ENCODE peak calls at places on chromosome 13, in seven cellular contexts. One of them, this sample, is unnamed.

GRCh38 chr13:111516712-111517640 is 196.5 kb downstream of the TEX29 start:
- DNase-seq in NCI-H2081: peak
- DNase-seq in stimulated activated CD8-positive, alpha-beta memory T cell treated with anti-CD3 and anti-CD28 coated beads, Interleukin-12 subunit alpha, Interleukin-12 subunit beta, amount 100 ng/mL, for 1 hour: no peak
- DNase-seq in T-cell: no peak
- DNase-seq in A172: no peak
- DNase-seq in progenitor cell of endocrine pancreas: no peak
- DNase-seq in glutamatergic neuron: no peak
- DNase-seq in this sample: no peak

GRCh38 chr13:50318887-50319286 is 303.6 kb downstream of the KCNRG start:
- DNase-seq in T-cell: no peak
- DNase-seq in progenitor cell of endocrine pancreas: no peak
- DNase-seq in glutamatergic neuron: no peak
- DNase-seq in NCI-H2081: no peak
- DNase-seq in stimulated activated CD8-positive, alpha-beta memory T cell treated with anti-CD3 and anti-CD28 coated beads, Interleukin-12 subunit alpha, Interleukin-12 subunit beta, amount 100 ng/mL, for 1 hour: no peak
- DNase-seq in A172: no peak
- DNase-seq in this sample: no peak

GRCh38 chr13:29583073-29583785 is 12.3 kb downstream of the SLC7A1 start:
- DNase-seq in glutamatergic neuron: no peak
- DNase-seq in T-cell: no peak
- DNase-seq in NCI-H2081: no peak
- DNase-seq in A172: peak
- DNase-seq in stimulated activated CD8-positive, alpha-beta memory T cell treated with anti-CD3 and anti-CD28 coated beads, Interleukin-12 subunit alpha, Interleukin-12 subunit beta, amount 100 ng/mL, for 1 hour: no peak
- DNase-seq in progenitor cell of endocrine pancreas: no peak
- DNase-seq in this sample: no peak

GRCh38 chr13:23428183-23428528 is 5.3 kb downstream of the SACS start:
- DNase-seq in T-cell: no peak
- DNase-seq in glutamatergic neuron: no peak
- DNase-seq in progenitor cell of endocrine pancreas: no peak
- DNase-seq in NCI-H2081: no peak
- DNase-seq in A172: peak
- DNase-seq in stimulated activated CD8-positive, alpha-beta memory T cell treated with anti-CD3 and anti-CD28 coated beads, Interleukin-12 subunit alpha, Interleukin-12 subunit beta, amount 100 ng/mL, for 1 hour: no peak
- DNase-seq in this sample: no peak

GRCh38 chr13:27228131-27228530 is 23.2 kb upstream of the RPL21 start:
- DNase-seq in stimulated activated CD8-positive, alpha-beta memory T cell treated with anti-CD3 and anti-CD28 coated beads, Interleukin-12 subunit alpha, Interleukin-12 subunit beta, amount 100 ng/mL, for 1 hour: no peak
- DNase-seq in glutamatergic neuron: no peak
- DNase-seq in A172: no peak
- DNase-seq in progenitor cell of endocrine pancreas: no peak
- DNase-seq in NCI-H2081: no peak
- DNase-seq in T-cell: no peak
- DNase-seq in this sample: no peak

GRCh38 chr13:94992277-94992989 is 280.1 kb upstream of the SOX21 start:
- DNase-seq in NCI-H2081: no peak
- DNase-seq in glutamatergic neuron: no peak
- DNase-seq in progenitor cell of endocrine pancreas: no peak
- DNase-seq in A172: no peak
- DNase-seq in stimulated activated CD8-positive, alpha-beta memory T cell treated with anti-CD3 and anti-CD28 coated beads, Interleukin-12 subunit alpha, Interleukin-12 subunit beta, amount 100 ng/mL, for 1 hour: no peak
- DNase-seq in T-cell: no peak
- DNase-seq in this sample: no peak

GRCh38 chr13:110261166-110262081 is 45.5 kb downstream of the COL4A1 start:
- DNase-seq in glutamatergic neuron: no peak
- DNase-seq in A172: peak
- DNase-seq in T-cell: no peak
- DNase-seq in stimulated activated CD8-positive, alpha-beta memory T cell treated with anti-CD3 and anti-CD28 coated beads, Interleukin-12 subunit alpha, Interleukin-12 subunit beta, amount 100 ng/mL, for 1 hour: no peak
- DNase-seq in NCI-H2081: no peak
- DNase-seq in progenitor cell of endocrine pancreas: no peak
- DNase-seq in this sample: no peak

GRCh38 chr13:51726446-51727185 is 77.3 kb downstream of the DHRS12 start:
- DNase-seq in progenitor cell of endocrine pancreas: no peak
- DNase-seq in stimulated activated CD8-positive, alpha-beta memory T cell treated with anti-CD3 and anti-CD28 coated beads, Interleukin-12 subunit alpha, Interleukin-12 subunit beta, amount 100 ng/mL, for 1 hour: no peak
- DNase-seq in NCI-H2081: no peak
- DNase-seq in T-cell: no peak
- DNase-seq in A172: no peak
- DNase-seq in glutamatergic neuron: no peak
- DNase-seq in this sample: no peak

GRCh38 chr13:21395953-21396352 is 63.1 kb downstream of the ZDHHC20 start:
- DNase-seq in glutamatergic neuron: no peak
- DNase-seq in NCI-H2081: no peak
- DNase-seq in A172: no peak
- DNase-seq in stimulated activated CD8-positive, alpha-beta memory T cell treated with anti-CD3 and anti-CD28 coated beads, Interleukin-12 subunit alpha, Interleukin-12 subunit beta, amount 100 ng/mL, for 1 hour: no peak
- DNase-seq in T-cell: peak
- DNase-seq in progenitor cell of endocrine pancreas: no peak
- DNase-seq in this sample: peak

GRCh38 chr13:51453959-51454703 is 1.3 kb upstream of the INTS6 start:
- DNase-seq in progenitor cell of endocrine pancreas: no peak
- DNase-seq in NCI-H2081: peak
- DNase-seq in A172: peak
- DNase-seq in T-cell: no peak
- DNase-seq in glutamatergic neuron: peak
- DNase-seq in stimulated activated CD8-positive, alpha-beta memory T cell treated with anti-CD3 and anti-CD28 coated beads, Interleukin-12 subunit alpha, Interleukin-12 subunit beta, amount 100 ng/mL, for 1 hour: peak
- DNase-seq in this sample: peak

GRCh38 chr13:44231786-44232516 is 141.7 kb upstream of the SERP2 start:
- DNase-seq in stimulated activated CD8-positive, alpha-beta memory T cell treated with anti-CD3 and anti-CD28 coated beads, Interleukin-12 subunit alpha, Interleukin-12 subunit beta, amount 100 ng/mL, for 1 hour: no peak
- DNase-seq in NCI-H2081: no peak
- DNase-seq in progenitor cell of endocrine pancreas: no peak
- DNase-seq in T-cell: no peak
- DNase-seq in glutamatergic neuron: no peak
- DNase-seq in A172: peak
- DNase-seq in this sample: no peak

GRCh38 chr13:48050550-48050949 is 13.0 kb downstream of the NUDT15 start:
- DNase-seq in T-cell: no peak
- DNase-seq in A172: no peak
- DNase-seq in stimulated activated CD8-positive, alpha-beta memory T cell treated with anti-CD3 and anti-CD28 coated beads, Interleukin-12 subunit alpha, Interleukin-12 subunit beta, amount 100 ng/mL, for 1 hour: no peak
- DNase-seq in progenitor cell of endocrine pancreas: no peak
- DNase-seq in NCI-H2081: no peak
- DNase-seq in glutamatergic neuron: no peak
- DNase-seq in this sample: no peak

GRCh38 chr13:111044087-111044830 is 70.9 kb upstream of the ARHGEF7 start:
- DNase-seq in progenitor cell of endocrine pancreas: no peak
- DNase-seq in T-cell: no peak
- DNase-seq in stimulated activated CD8-positive, alpha-beta memory T cell treated with anti-CD3 and anti-CD28 coated beads, Interleukin-12 subunit alpha, Interleukin-12 subunit beta, amount 100 ng/mL, for 1 hour: no peak
- DNase-seq in glutamatergic neuron: no peak
- DNase-seq in NCI-H2081: no peak
- DNase-seq in A172: no peak
- DNase-seq in this sample: no peak

GRCh38 chr13:45178349-45179142 is 22.3 kb downstream of the KCTD4 start:
- DNase-seq in NCI-H2081: no peak
- DNase-seq in T-cell: no peak
- DNase-seq in progenitor cell of endocrine pancreas: no peak
- DNase-seq in stimulated activated CD8-positive, alpha-beta memory T cell treated with anti-CD3 and anti-CD28 coated beads, Interleukin-12 subunit alpha, Interleukin-12 subunit beta, amount 100 ng/mL, for 1 hour: no peak
- DNase-seq in glutamatergic neuron: no peak
- DNase-seq in A172: peak
- DNase-seq in this sample: no peak

GRCh38 chr13:60258349-60258748 is 94.6 kb upstream of the DIAPH3 start:
- DNase-seq in A172: no peak
- DNase-seq in NCI-H2081: no peak
- DNase-seq in progenitor cell of endocrine pancreas: no peak
- DNase-seq in stimulated activated CD8-positive, alpha-beta memory T cell treated with anti-CD3 and anti-CD28 coated beads, Interleukin-12 subunit alpha, Interleukin-12 subunit beta, amount 100 ng/mL, for 1 hour: no peak
- DNase-seq in T-cell: no peak
- DNase-seq in glutamatergic neuron: no peak
- DNase-seq in this sample: no peak

GRCh38 chr13:30998548-30999140 is 66.2 kb downstream of the TEX26 start:
- DNase-seq in progenitor cell of endocrine pancreas: no peak
- DNase-seq in NCI-H2081: peak
- DNase-seq in glutamatergic neuron: no peak
- DNase-seq in T-cell: no peak
- DNase-seq in A172: no peak
- DNase-seq in stimulated activated CD8-positive, alpha-beta memory T cell treated with anti-CD3 and anti-CD28 coated beads, Interleukin-12 subunit alpha, Interleukin-12 subunit beta, amount 100 ng/mL, for 1 hour: no peak
- DNase-seq in this sample: no peak

GRCh38 chr13:79435549-79435948 is 29.5 kb upstream of the RBM26 start:
- DNase-seq in NCI-H2081: no peak
- DNase-seq in T-cell: no peak
- DNase-seq in A172: peak
- DNase-seq in progenitor cell of endocrine pancreas: no peak
- DNase-seq in stimulated activated CD8-positive, alpha-beta memory T cell treated with anti-CD3 and anti-CD28 coated beads, Interleukin-12 subunit alpha, Interleukin-12 subunit beta, amount 100 ng/mL, for 1 hour: no peak
- DNase-seq in glutamatergic neuron: no peak
- DNase-seq in this sample: no peak

GRCh38 chr13:110798595-110798994 is 85.1 kb downstream of the ING1 start:
- DNase-seq in stimulated activated CD8-positive, alpha-beta memory T cell treated with anti-CD3 and anti-CD28 coated beads, Interleukin-12 subunit alpha, Interleukin-12 subunit beta, amount 100 ng/mL, for 1 hour: no peak
- DNase-seq in NCI-H2081: no peak
- DNase-seq in A172: no peak
- DNase-seq in glutamatergic neuron: no peak
- DNase-seq in progenitor cell of endocrine pancreas: no peak
- DNase-seq in T-cell: no peak
- DNase-seq in this sample: no peak

GRCh38 chr13:41028051-41028450 is 8.9 kb upstream of the ELF1 start:
- DNase-seq in progenitor cell of endocrine pancreas: no peak
- DNase-seq in stimulated activated CD8-positive, alpha-beta memory T cell treated with anti-CD3 and anti-CD28 coated beads, Interleukin-12 subunit alpha, Interleukin-12 subunit beta, amount 100 ng/mL, for 1 hour: no peak
- DNase-seq in glutamatergic neuron: no peak
- DNase-seq in NCI-H2081: no peak
- DNase-seq in T-cell: no peak
- DNase-seq in A172: no peak
- DNase-seq in this sample: no peak

GRCh38 chr13:102814025-102814607 is 15.2 kb downstream of the BIVM start:
- DNase-seq in A172: no peak
- DNase-seq in T-cell: no peak
- DNase-seq in progenitor cell of endocrine pancreas: no peak
- DNase-seq in stimulated activated CD8-positive, alpha-beta memory T cell treated with anti-CD3 and anti-CD28 coated beads, Interleukin-12 subunit alpha, Interleukin-12 subunit beta, amount 100 ng/mL, for 1 hour: no peak
- DNase-seq in NCI-H2081: no peak
- DNase-seq in glutamatergic neuron: no peak
- DNase-seq in this sample: no peak

GRCh38 chr13:53254495-53254894 is 225.9 kb downstream of the OLFM4 start:
- DNase-seq in T-cell: no peak
- DNase-seq in glutamatergic neuron: no peak
- DNase-seq in stimulated activated CD8-positive, alpha-beta memory T cell treated with anti-CD3 and anti-CD28 coated beads, Interleukin-12 subunit alpha, Interleukin-12 subunit beta, amount 100 ng/mL, for 1 hour: no peak
- DNase-seq in NCI-H2081: no peak
- DNase-seq in progenitor cell of endocrine pancreas: peak
- DNase-seq in A172: no peak
- DNase-seq in this sample: no peak

GRCh38 chr13:45821861-45822260 is 29.7 kb downstream of the SIAH3 start:
- DNase-seq in glutamatergic neuron: no peak
- DNase-seq in progenitor cell of endocrine pancreas: no peak
- DNase-seq in T-cell: no peak
- DNase-seq in A172: no peak
- DNase-seq in NCI-H2081: no peak
- DNase-seq in stimulated activated CD8-positive, alpha-beta memory T cell treated with anti-CD3 and anti-CD28 coated beads, Interleukin-12 subunit alpha, Interleukin-12 subunit beta, amount 100 ng/mL, for 1 hour: no peak
- DNase-seq in this sample: no peak

This sample was measured in naive thymus-derived CD8-positive, alpha-beta T cell.